ENCODE peak calls at places on chromosomes 7 and 10, in five cellular contexts. N is stomach, Z is breast epithelium, Q is OCI-LY7, P is prostate gland. O is an unnamed sample.

GRCh38 chr7:92639213-92639896 is 49.2 kb upstream of the FAM133B start:
- DNase-seq in P (no peak), Q (no peak), N (no peak), Z (no peak), O (no peak)

GRCh38 chr10:11049772-11050171 is 32.1 kb downstream of the CELF2 start:
- DNase-seq in Z (no peak), N (no peak), P (no peak), Q (no peak), O (no peak)

GRCh38 chr7:1735806-1736468 is 65.9 kb downstream of the ELFN1 start:
- DNase-seq in N (no peak), Q (no peak), P (no peak), Z (no peak), O (no peak)

GRCh38 chr7:43289826-43290225 is 177.4 kb downstream of the HECW1 start:
- DNase-seq in P (no peak), N (no peak), Z (no peak), Q (no peak), O (no peak)

GRCh38 chr7:93148135-93148534 is at the start of gene SAMD9L:
- DNase-seq in Z (no peak), N (no peak), P (no peak), Q (peak), O (no peak)

GRCh38 chr7:380226-380550 is 90.2 kb downstream of the FOXL3 start:
- DNase-seq in P (no peak), Z (no peak), N (peak), Q (no peak), O (no peak)

GRCh38 chr7:47937065-47937687 is 11.1 kb downstream of the PKD1L1 start:
- DNase-seq in P (no peak), Q (peak), N (no peak), Z (no peak), O (no peak)

GRCh38 chr10:101358706-101359300 is 4.8 kb downstream of the BTRC start:
- DNase-seq in Q (no peak), Z (no peak), N (no peak), P (no peak), O (no peak)

GRCh38 chr10:127942811-127943210 is 35.9 kb downstream of the PTPRE start:
- DNase-seq in Q (no peak), N (no peak), Z (no peak), P (no peak), O (no peak)

GRCh38 chr7:129569811-129570215 is 41.7 kb upstream of the NRF1 start:
- DNase-seq in P (no peak), N (peak), Q (no peak), Z (no peak), O (peak)

GRCh38 chr10:81473755-81474154 is 401.2 kb upstream of the NRG3 start:
- DNase-seq in Z (no peak), N (no peak), P (no peak), Q (no peak), O (no peak)

GRCh38 chr7:156079156-156079555 is 266.9 kb upstream of the SHH start:
- DNase-seq in N (no peak), P (no peak), Q (no peak), Z (no peak), O (no peak)

GRCh38 chr10:3091346-3091787 is 24.0 kb downstream of the PFKP start:
- DNase-seq in P (no peak), Z (peak), N (peak), Q (no peak), O (peak)

GRCh38 chr7:4694653-4695335 is 12.7 kb downstream of the FOXK1 start:
- DNase-seq in Z (no peak), N (no peak), Q (no peak), P (no peak), O (no peak)

DNA sequence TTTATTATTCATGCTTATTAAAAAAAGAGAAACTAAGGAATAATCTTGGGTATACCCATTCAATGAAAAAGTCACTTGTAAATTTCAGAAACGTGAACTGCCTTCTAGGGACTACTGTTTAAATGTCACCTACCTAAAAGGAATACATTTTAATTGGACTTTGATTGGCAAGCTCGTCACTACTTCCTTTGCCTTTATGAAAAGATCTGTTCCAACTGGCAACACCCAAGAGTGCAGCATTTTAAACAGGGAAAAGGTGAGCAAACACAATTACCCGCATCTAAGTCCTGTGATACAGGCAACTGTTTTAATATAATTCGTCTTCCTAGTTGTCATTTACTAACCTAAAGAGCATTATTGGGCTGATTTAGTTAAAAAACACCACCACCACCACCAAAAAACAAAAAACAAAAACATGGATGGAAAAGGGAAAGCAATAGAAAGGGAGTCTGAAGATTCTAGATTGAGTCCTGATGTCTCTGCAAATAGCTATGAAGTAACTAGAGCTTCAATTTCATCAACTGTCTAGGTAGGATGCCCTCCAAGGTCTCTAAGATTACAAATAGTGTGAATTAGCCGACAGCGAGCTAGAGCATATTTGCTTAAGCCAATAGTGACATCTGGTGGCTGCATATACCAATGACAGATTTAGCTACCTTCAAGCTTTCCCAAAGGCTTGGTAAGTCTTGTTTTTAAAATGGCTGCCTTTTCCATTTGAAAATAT is 33.8 kb upstream of the ICA1 start:
- DNase-seq in P (peak), N (peak), Q (peak), Z (no peak), O (peak)
- TF ChIP-seq CTCF in P (peak), N (peak), Q (peak), Z (peak), O (peak)

GRCh38 chr10:88113657-88114272 is 250.3 kb downstream of the PTEN start:
- DNase-seq in N (no peak), P (no peak), Z (no peak), Q (peak), O (no peak)

GRCh38 chr10:88115406-88115805 is 252.0 kb downstream of the PTEN start:
- DNase-seq in N (no peak), Z (no peak), P (no peak), Q (no peak), O (no peak)

GRCh38 chr10:88111294-88111693 is 247.9 kb downstream of the PTEN start:
- DNase-seq in P (no peak), N (no peak), Z (no peak), Q (peak), O (no peak)

GRCh38 chr10:88114368-88114767 is 250.9 kb downstream of the PTEN start:
- DNase-seq in Z (no peak), Q (peak), P (no peak), N (peak), O (no peak)

DNA sequence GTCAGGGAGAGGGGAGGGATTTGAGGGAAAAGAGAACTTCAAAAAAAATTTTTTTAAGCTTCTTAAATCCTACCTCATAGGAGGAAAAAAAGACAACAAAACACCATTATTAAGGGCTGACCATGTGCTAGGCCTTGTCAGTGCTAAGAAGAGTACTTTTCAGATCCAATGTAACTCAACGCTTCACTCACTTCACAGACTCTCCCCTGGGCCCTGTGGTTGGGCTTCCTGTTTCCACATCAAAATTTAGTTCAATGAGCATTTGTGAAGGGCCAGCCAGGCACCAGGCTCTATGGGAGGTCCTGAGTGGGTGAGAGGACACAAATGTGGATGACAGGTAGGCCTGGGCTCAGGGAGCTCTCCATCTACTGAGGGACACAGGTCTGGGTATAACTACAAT is 249.8 kb downstream of the PTEN start:
- DNase-seq in Z (no peak), Q (peak), N (no peak), P (no peak), O (no peak)
- TF ChIP-seq CTCF in Z (no peak), Q (no peak), N (no peak), P (no peak), O (no peak)

DNA sequence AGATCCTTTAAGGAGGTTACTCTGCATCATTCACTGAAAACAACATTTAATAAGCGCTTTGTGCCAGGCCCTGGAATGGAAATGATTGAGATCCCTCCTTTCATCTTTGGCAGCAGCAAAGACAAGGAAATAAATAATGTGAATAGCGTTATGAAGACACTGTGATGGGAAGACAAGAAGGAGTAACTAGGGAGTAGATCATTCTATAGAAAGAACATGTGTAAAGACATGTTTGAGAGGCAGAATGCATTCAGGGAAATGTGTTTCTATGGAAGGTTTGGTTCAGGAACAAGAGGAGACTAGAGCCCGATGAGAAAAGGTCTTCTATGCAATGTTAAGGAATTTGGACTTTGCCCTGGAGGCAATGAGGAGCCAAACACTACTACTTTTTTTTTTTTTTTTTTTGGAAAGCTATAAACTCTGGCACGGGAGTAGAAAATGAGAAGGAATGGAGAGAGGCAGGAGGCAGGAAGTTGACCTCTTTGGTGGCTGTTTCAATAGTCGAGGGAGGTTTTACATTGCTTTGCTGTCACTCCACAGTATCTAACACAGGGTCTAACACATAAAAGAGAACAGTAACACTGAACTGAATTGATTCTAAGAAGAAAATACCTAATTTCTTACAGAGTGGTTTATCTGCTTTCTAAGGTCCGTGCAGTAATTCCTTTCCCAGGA is 44.9 kb downstream of the SMURF1 start:
- DNase-seq in Q (no peak), N (no peak), P (no peak), Z (no peak), O (peak)
- TF ChIP-seq CTCF in Q (no peak), N (no peak), P (no peak), Z (no peak), O (no peak)

DNA sequence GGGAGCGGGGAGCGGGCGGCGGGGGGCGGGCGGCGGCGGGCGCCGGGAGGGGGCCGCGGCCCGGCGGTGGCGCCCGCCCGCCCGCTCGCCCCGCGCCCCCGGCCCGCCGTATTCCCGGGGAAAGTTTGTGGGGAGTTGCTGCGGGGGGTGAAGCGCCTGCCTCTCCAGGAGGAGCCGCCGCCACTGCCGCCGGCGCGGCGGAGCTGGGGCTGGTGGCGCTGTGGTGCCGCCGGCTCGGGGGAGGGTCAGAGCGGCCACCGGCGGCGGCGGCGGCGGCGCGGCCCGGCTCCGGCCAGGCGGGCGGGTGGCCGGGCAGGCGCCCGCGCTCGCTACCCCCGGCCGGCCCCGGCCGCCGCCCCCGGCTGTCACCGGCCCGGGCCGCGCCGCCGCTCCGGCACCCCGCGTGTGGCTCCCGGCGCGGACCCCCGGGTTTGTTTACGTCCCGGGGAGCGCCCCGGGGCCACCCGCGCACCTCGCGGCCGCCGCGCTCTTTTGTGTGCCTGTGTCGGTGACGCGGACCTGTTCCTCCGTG is 861 bp upstream of the CUX1 start:
- DNase-seq in Q (peak), Z (no peak), P (peak), N (peak), O (no peak)
- TF ChIP-seq CTCF in Q (no peak), Z (no peak), P (no peak), N (no peak), O (peak)

DNA sequence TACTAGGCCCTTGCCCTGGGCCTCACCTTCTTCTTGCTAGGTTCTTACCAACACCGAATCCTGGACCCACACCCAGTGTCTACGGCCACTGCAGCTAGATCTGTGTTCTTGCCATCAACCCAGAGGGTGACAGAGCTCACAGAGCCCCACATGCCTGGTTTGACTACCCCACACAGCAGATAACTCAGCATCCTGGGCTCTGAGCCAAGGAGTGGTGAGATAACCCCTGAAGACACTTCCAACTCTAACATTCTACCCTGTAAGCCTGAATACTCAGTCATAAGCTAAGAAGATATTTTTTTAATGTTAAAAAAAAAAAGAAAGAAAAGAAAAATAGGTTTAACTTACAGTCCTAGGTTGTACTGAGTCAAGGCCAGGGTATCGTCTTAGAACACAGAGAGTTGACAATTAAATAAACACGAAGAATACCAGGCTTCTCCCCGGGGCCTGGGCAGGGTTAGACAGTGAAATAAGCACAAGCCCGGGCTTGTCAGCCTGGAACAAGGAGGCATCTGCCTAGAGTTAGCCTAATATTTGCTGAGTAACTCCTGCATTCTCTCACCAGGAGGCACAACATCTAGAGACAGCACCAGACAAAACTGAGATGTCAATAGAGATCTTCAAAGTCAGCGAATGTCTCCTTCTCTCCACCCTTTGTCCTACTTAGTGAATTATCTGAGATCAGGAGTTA is 556.5 kb upstream of the LRRN3 start:
- DNase-seq in N (no peak), Z (peak), P (peak), Q (no peak), O (peak)
- TF ChIP-seq CTCF in N (no peak), Z (no peak), P (no peak), Q (no peak), O (peak)

GRCh38 chr7:104548861-104549260 is 220.5 kb downstream of the LHFPL3 start:
- DNase-seq in Q (peak), P (no peak), N (no peak), Z (no peak), O (no peak)
- TF ChIP-seq CTCF in Q (peak), P (no peak), N (no peak), Z (no peak), O (no peak)

DNA sequence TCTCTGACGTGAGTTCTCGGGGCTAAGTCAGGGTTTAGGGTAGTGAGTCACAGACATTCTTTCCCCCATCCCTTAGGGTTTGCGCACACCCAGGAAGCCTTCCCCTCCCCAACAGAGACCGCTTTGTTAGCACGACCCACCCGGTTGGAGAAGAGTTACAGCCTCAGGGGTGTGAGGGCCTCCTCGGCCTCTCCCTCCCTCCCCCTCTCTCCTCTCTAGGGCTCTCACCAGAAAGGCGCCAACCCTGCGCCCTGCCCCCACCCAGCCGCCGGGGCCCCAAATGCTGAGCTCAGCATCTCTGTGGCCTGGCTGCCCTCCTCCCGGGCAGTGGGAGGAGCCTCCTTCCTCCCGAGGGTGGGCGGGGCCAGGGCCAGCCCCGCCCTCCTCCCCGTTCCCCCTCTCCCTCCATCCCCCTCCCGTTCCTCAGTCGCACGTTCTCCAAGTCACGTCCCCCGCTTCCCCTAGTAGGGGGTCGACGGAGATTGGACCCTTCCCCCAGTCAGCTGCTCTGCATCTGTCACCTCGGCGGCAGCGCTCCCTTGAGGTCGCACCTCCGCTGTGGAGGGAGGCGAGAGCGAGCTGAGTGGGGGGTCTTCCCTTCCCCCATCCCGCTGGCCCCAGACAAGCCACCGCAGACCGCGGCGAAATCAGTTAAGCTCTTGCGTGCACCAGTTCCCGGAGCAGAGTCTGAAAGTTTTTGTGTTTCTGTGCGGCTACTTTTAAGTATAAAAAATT is 13.0 kb upstream of the DDIT4 start:
- DNase-seq in Q (peak), P (peak), Z (peak), N (peak), O (peak)
- TF ChIP-seq CTCF in Q (peak), P (no peak), Z (no peak), N (no peak), O (no peak)

GRCh38 chr7:22110227-22110839 is 164.6 kb upstream of the CDCA7L start:
- DNase-seq in P (peak), N (peak), Q (peak), Z (peak), O (peak)
- TF ChIP-seq CTCF in P (peak), N (peak), Q (peak), Z (peak), O (peak)

DNA sequence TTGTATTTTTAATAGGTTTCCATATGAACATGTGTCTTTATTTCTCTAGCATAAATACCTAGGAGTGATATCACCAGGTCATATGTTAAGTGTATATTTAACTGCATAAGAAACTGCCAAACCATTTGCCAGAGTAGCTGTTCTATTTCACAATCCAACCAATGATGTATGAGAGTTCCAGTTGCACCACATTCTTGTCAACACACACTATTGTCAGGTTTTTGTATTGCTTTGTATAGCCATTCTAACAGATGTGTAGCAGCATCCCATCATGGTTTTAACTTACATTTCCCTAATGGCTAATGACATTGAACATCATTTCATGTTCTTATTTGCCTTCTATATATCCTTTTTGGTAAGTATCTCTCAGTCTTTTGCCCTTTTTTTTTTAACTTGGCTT is 4.1 kb downstream of the CUZD1 start:
- DNase-seq in Z (no peak), Q (no peak), P (no peak), N (no peak), O (no peak)
- TF ChIP-seq CTCF in Z (no peak), Q (no peak), P (no peak), N (no peak), O (no peak)